ENCODE peak calls at places on chromosomes 4 and X, in eight cellular contexts. One of them, this sample, is unnamed.

GRCh38 chrX:96455078-96455477 is 229.6 kb upstream of the DIAPH2 start:
- DNase-seq in A549: no peak
- DNase-seq in kidney epithelial cell: no peak
- DNase-seq in AG09319: no peak
- DNase-seq in GM10248: no peak
- DNase-seq in pancreas: no peak
- DNase-seq in progenitor cell of endocrine pancreas: no peak
- DNase-seq in glutamatergic neuron: no peak
- DNase-seq in this sample: no peak

GRCh38 chr4:2127609-2128300 is 68.6 kb downstream of the NAT8L start:
- DNase-seq in A549: no peak
- DNase-seq in kidney epithelial cell: no peak
- DNase-seq in AG09319: no peak
- DNase-seq in GM10248: no peak
- DNase-seq in pancreas: no peak
- DNase-seq in progenitor cell of endocrine pancreas: no peak
- DNase-seq in glutamatergic neuron: no peak
- DNase-seq in this sample: no peak

GRCh38 chrX:30713061-30713525 is 59.9 kb downstream of the GK start:
- DNase-seq in A549: peak
- DNase-seq in kidney epithelial cell: peak
- DNase-seq in AG09319: peak
- DNase-seq in GM10248: peak
- DNase-seq in pancreas: peak
- DNase-seq in progenitor cell of endocrine pancreas: peak
- DNase-seq in glutamatergic neuron: peak
- DNase-seq in this sample: peak

GRCh38 chr4:178090640-178091411 is 648.6 kb upstream of the AGA start:
- DNase-seq in A549: no peak
- DNase-seq in kidney epithelial cell: no peak
- DNase-seq in AG09319: no peak
- DNase-seq in GM10248: no peak
- DNase-seq in pancreas: no peak
- DNase-seq in progenitor cell of endocrine pancreas: no peak
- DNase-seq in glutamatergic neuron: no peak
- DNase-seq in this sample: no peak

GRCh38 chrX:65924938-65925507 is 114.9 kb downstream of the VSIG4 start:
- DNase-seq in A549: peak
- DNase-seq in kidney epithelial cell: no peak
- DNase-seq in AG09319: no peak
- DNase-seq in GM10248: no peak
- DNase-seq in pancreas: no peak
- DNase-seq in progenitor cell of endocrine pancreas: no peak
- DNase-seq in glutamatergic neuron: no peak
- DNase-seq in this sample: no peak

GRCh38 chr4:108345862-108346530 is 177.3 kb upstream of the LEF1 start:
- DNase-seq in A549: no peak
- DNase-seq in kidney epithelial cell: peak
- DNase-seq in AG09319: no peak
- DNase-seq in GM10248: no peak
- DNase-seq in pancreas: no peak
- DNase-seq in progenitor cell of endocrine pancreas: no peak
- DNase-seq in glutamatergic neuron: no peak
- DNase-seq in this sample: no peak

GRCh38 chr4:100311181-100311580 is 120.9 kb upstream of the DDIT4L start:
- DNase-seq in A549: peak
- DNase-seq in kidney epithelial cell: no peak
- DNase-seq in AG09319: no peak
- DNase-seq in GM10248: no peak
- DNase-seq in pancreas: no peak
- DNase-seq in progenitor cell of endocrine pancreas: no peak
- DNase-seq in glutamatergic neuron: no peak
- DNase-seq in this sample: peak

GRCh38 chrX:20144491-20144890 is 2.9 kb upstream of the EIF1AX start:
- DNase-seq in A549: no peak
- DNase-seq in kidney epithelial cell: peak
- DNase-seq in AG09319: no peak
- DNase-seq in GM10248: no peak
- DNase-seq in pancreas: no peak
- DNase-seq in progenitor cell of endocrine pancreas: no peak
- DNase-seq in glutamatergic neuron: no peak
- DNase-seq in this sample: no peak

GRCh38 chr4:32022071-32022470 is 1301.9 kb downstream of the PCDH7 start:
- DNase-seq in A549: peak
- DNase-seq in kidney epithelial cell: peak
- DNase-seq in AG09319: no peak
- DNase-seq in GM10248: no peak
- DNase-seq in pancreas: no peak
- DNase-seq in progenitor cell of endocrine pancreas: no peak
- DNase-seq in glutamatergic neuron: no peak
- DNase-seq in this sample: no peak

GRCh38 chr4:176538217-176538925 is 218.6 kb downstream of the SPCS3 start:
- DNase-seq in A549: peak
- DNase-seq in kidney epithelial cell: peak
- DNase-seq in AG09319: peak
- DNase-seq in GM10248: no peak
- DNase-seq in pancreas: no peak
- DNase-seq in progenitor cell of endocrine pancreas: no peak
- DNase-seq in glutamatergic neuron: no peak
- DNase-seq in this sample: no peak

GRCh38 chrX:21586001-21586400 is 72.1 kb downstream of the KLHL34 start:
- DNase-seq in A549: no peak
- DNase-seq in kidney epithelial cell: no peak
- DNase-seq in AG09319: no peak
- DNase-seq in GM10248: no peak
- DNase-seq in pancreas: no peak
- DNase-seq in progenitor cell of endocrine pancreas: no peak
- DNase-seq in glutamatergic neuron: no peak
- DNase-seq in this sample: no peak

DNA sequence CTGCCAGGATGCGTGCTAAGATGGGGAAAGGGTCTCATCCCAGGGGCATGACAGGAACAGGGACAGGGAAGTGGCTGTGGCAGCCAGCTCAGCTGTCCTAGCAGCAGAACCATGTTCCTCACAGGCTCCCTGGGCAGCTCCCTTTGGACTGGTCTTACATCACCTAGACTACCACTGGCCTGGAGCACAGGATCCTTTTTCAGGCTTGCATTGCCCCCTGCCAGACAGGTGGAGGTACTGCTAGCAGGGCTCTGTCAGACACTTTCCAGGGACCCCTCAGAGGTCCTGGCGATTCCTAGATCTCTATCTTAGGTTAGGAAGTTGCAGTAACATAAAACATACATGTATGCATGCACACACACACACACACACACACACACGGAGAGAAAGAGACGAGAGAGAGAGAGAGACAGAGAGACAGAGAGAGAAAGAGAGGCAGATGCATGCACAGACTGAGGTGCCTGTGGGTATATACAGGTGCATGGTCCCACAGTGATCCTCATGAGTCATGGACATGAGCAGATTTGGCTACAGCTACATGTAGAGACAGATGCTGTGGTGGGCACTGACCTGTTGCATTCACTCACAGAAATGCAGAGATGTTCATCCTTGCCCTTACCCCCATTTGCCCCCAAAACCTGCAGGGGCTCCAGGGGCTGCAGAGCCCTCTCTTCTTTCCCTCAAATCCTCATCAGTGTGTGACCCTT is 63.6 kb downstream of the STARD8 start:
- DNase-seq in A549: peak
- DNase-seq in kidney epithelial cell: no peak
- DNase-seq in AG09319: peak
- DNase-seq in GM10248: peak
- DNase-seq in pancreas: peak
- DNase-seq in progenitor cell of endocrine pancreas: peak
- DNase-seq in glutamatergic neuron: peak
- DNase-seq in this sample: no peak
- TF ChIP-seq CTCF in A549: peak
- TF ChIP-seq CTCF in kidney epithelial cell: peak
- TF ChIP-seq CTCF in AG09319: peak
- TF ChIP-seq CTCF in GM10248: peak
- TF ChIP-seq CTCF in pancreas: no peak
- TF ChIP-seq CTCF in progenitor cell of endocrine pancreas: peak
- TF ChIP-seq CTCF in glutamatergic neuron: peak
- TF ChIP-seq CTCF in this sample: no peak

DNA sequence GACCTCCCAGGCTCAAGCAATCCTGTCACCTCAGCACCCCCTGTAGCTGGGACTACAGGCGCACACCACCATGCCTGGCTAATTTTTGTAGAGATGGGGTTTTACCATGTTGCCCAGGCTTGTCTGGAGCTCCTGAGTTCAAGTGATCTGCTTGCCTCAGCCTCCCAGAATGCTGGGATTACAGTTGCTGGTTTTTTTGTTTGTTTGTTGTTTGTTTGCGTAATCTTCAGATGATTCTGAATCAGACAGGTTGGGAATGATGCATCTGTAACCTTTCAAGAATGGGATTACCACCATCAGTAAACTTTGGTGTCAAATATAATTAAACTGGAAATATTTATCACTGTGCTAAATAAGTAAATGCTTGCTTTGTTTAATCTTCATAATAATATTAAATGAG is 62.0 kb upstream of the SLC10A4 start:
- DNase-seq in A549: no peak
- DNase-seq in kidney epithelial cell: no peak
- DNase-seq in AG09319: no peak
- DNase-seq in GM10248: no peak
- DNase-seq in pancreas: no peak
- DNase-seq in progenitor cell of endocrine pancreas: no peak
- DNase-seq in glutamatergic neuron: no peak
- DNase-seq in this sample: no peak
- TF ChIP-seq CTCF in A549: no peak
- TF ChIP-seq CTCF in kidney epithelial cell: no peak
- TF ChIP-seq CTCF in AG09319: no peak
- TF ChIP-seq CTCF in GM10248: no peak
- TF ChIP-seq CTCF in pancreas: no peak
- TF ChIP-seq CTCF in progenitor cell of endocrine pancreas: no peak
- TF ChIP-seq CTCF in glutamatergic neuron: no peak
- TF ChIP-seq CTCF in this sample: no peak

GRCh38 chr4:3464911-3465697 is 2.0 kb downstream of the DOK7 start:
- DNase-seq in A549: no peak
- DNase-seq in kidney epithelial cell: no peak
- DNase-seq in AG09319: no peak
- DNase-seq in GM10248: no peak
- DNase-seq in pancreas: no peak
- DNase-seq in progenitor cell of endocrine pancreas: no peak
- DNase-seq in glutamatergic neuron: peak
- DNase-seq in this sample: no peak

GRCh38 chr4:3464349-3464905 is 1.3 kb downstream of the DOK7 start:
- DNase-seq in A549: no peak
- DNase-seq in kidney epithelial cell: no peak
- DNase-seq in AG09319: no peak
- DNase-seq in GM10248: no peak
- DNase-seq in pancreas: no peak
- DNase-seq in progenitor cell of endocrine pancreas: no peak
- DNase-seq in glutamatergic neuron: peak
- DNase-seq in this sample: no peak

GRCh38 chr4:3466691-3467600 is 3.8 kb downstream of the DOK7 start:
- DNase-seq in A549: no peak
- DNase-seq in kidney epithelial cell: no peak
- DNase-seq in AG09319: no peak
- DNase-seq in GM10248: no peak
- DNase-seq in pancreas: no peak
- DNase-seq in progenitor cell of endocrine pancreas: no peak
- DNase-seq in glutamatergic neuron: peak
- DNase-seq in this sample: no peak

GRCh38 chr4:3467601-3468031 is 4.5 kb downstream of the DOK7 start:
- DNase-seq in A549: no peak
- DNase-seq in kidney epithelial cell: no peak
- DNase-seq in AG09319: no peak
- DNase-seq in GM10248: no peak
- DNase-seq in pancreas: no peak
- DNase-seq in progenitor cell of endocrine pancreas: no peak
- DNase-seq in glutamatergic neuron: peak
- DNase-seq in this sample: no peak

DNA sequence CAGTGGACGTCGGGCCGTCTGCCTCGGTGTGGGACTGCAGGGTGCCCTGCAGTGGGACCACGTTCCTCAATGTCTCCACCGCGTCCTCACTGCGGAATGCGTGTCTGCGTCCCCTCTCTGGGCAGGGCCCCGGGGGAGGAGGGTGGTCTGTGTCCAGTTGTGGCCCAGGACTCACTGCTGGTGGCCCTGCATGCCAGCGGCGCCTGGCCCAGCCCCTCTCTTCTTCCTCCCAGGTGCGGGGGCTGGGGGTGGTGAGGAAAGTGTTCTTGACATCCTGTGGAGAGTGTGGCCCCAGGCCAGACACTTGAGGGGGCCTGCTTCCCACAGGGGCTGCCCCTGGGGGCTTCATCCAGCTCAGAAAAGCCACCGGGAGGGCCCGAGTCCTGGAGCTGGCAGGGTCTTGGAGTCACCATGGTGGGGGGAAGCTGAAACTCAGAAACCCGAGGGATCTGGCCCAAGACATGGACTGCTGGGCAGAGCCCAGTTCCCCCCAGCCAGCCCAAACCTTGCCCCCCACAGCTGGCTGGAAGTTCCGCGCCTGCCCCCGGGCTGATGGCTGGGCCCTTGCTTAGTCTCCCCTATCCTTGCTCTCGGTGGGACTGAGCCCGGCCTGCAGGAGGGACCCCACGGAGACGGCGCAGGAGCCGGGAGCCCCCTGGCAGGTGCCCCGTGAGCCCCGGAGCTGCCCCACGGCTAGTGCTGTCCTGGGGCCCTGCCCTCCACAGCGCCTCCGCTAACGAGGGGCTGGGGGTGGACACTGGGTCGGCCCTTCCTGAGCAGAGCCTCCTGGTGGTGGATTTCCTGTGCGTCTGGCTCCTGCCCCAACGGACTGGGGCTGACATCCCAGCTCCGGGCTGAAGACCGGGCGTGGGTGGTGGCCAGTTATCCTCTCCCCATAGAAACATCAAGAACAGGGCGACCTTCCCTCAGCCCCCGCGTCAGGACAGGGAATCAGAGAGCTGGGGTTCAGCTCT is 2.9 kb downstream of the DOK7 start:
- DNase-seq in A549: no peak
- DNase-seq in kidney epithelial cell: no peak
- DNase-seq in AG09319: no peak
- DNase-seq in GM10248: no peak
- DNase-seq in pancreas: no peak
- DNase-seq in progenitor cell of endocrine pancreas: no peak
- DNase-seq in glutamatergic neuron: peak
- DNase-seq in this sample: peak
- TF ChIP-seq CTCF in A549: no peak
- TF ChIP-seq CTCF in kidney epithelial cell: peak
- TF ChIP-seq CTCF in AG09319: no peak
- TF ChIP-seq CTCF in GM10248: no peak
- TF ChIP-seq CTCF in pancreas: no peak
- TF ChIP-seq CTCF in progenitor cell of endocrine pancreas: peak
- TF ChIP-seq CTCF in glutamatergic neuron: peak
- TF ChIP-seq CTCF in this sample: peak

GRCh38 chrX:7169627-7170026 is 21.7 kb upstream of the PUDP start:
- DNase-seq in A549: no peak
- DNase-seq in kidney epithelial cell: no peak
- DNase-seq in AG09319: no peak
- DNase-seq in GM10248: no peak
- DNase-seq in pancreas: peak
- DNase-seq in progenitor cell of endocrine pancreas: no peak
- DNase-seq in glutamatergic neuron: no peak
- DNase-seq in this sample: no peak

GRCh38 chrX:7168366-7168765 is 20.4 kb upstream of the PUDP start:
- DNase-seq in A549: no peak
- DNase-seq in kidney epithelial cell: no peak
- DNase-seq in AG09319: no peak
- DNase-seq in GM10248: no peak
- DNase-seq in pancreas: no peak
- DNase-seq in progenitor cell of endocrine pancreas: no peak
- DNase-seq in glutamatergic neuron: no peak
- DNase-seq in this sample: no peak

GRCh38 chrX:7170903-7171302 is 22.9 kb upstream of the PUDP start:
- DNase-seq in A549: peak
- DNase-seq in kidney epithelial cell: no peak
- DNase-seq in AG09319: no peak
- DNase-seq in GM10248: no peak
- DNase-seq in pancreas: no peak
- DNase-seq in progenitor cell of endocrine pancreas: no peak
- DNase-seq in glutamatergic neuron: peak
- DNase-seq in this sample: peak
- TF ChIP-seq CTCF in A549: peak
- TF ChIP-seq CTCF in kidney epithelial cell: peak
- TF ChIP-seq CTCF in AG09319: peak
- TF ChIP-seq CTCF in GM10248: no peak
- TF ChIP-seq CTCF in pancreas: no peak
- TF ChIP-seq CTCF in progenitor cell of endocrine pancreas: peak
- TF ChIP-seq CTCF in glutamatergic neuron: no peak
- TF ChIP-seq CTCF in this sample: peak

This sample was measured in endothelial cell.